ENCODE peak calls at places on chromosomes 7 and 10, in four cellular contexts. U is GM23338, C is fibroblast of lung, W is mesenchymal stem cell. O is an unnamed sample.

GRCh38 chr7:157445956-157446295 is 109.1 kb downstream of the DNAJB6 start:
- DNase-seq in U (no peak), C (no peak), W (no peak), O (peak)

GRCh38 chr7:27242580-27243339 is at the start of gene EVX1:
- DNase-seq in U (peak), C (no peak), W (peak), O (peak)

GRCh38 chr10:122042836-122043235 is 53.9 kb downstream of the TACC2 start:
- DNase-seq in U (no peak), C (no peak), W (no peak), O (no peak)

GRCh38 chr10:110756886-110757285 is 112.8 kb downstream of the RBM20 start:
- DNase-seq in U (no peak), C (no peak), W (no peak), O (no peak)

GRCh38 chr7:137898839-137899681 is 52.3 kb upstream of the DGKI start:
- DNase-seq in U (peak), C (peak), W (peak), O (peak)

GRCh38 chr7:28293529-28293835 is 112.9 kb upstream of the JAZF1 start:
- DNase-seq in U (no peak), C (no peak), W (no peak), O (no peak)

GRCh38 chr10:72041491-72041890 is 46.9 kb downstream of the SPOCK2 start:
- DNase-seq in U (no peak), C (no peak), W (no peak), O (peak)

GRCh38 chr10:122780391-122780790 is 65.3 kb downstream of the CUZD1 start:
- DNase-seq in U (no peak), C (no peak), W (no peak), O (peak)

GRCh38 chr7:78176186-78176585 is 377.6 kb downstream of the PHTF2 start:
- DNase-seq in U (no peak), C (peak), W (no peak), O (peak)

GRCh38 chr10:73529089-73529832 is 33.4 kb upstream of the PPP3CB start:
- DNase-seq in U (peak), C (peak), W (peak), O (peak)

GRCh38 chr7:77320161-77320560 is 96.0 kb downstream of the GSAP start:
- DNase-seq in U (no peak), C (no peak), W (no peak), O (no peak)

GRCh38 chr7:137949416-137950262 is 52.2 kb downstream of the CREB3L2 start:
- DNase-seq in U (no peak), C (no peak), W (no peak), O (no peak)

GRCh38 chr7:5557920-5558401 is 134.3 kb upstream of the TNRC18 start:
- DNase-seq in U (no peak), C (peak), W (peak), O (peak)

GRCh38 chr7:27873006-27873295 is 133.0 kb downstream of the TAX1BP1 start:
- DNase-seq in U (no peak), C (peak), W (no peak), O (no peak)

GRCh38 chr7:37231613-37232012 is 217.1 kb downstream of the ELMO1 start:
- DNase-seq in U (no peak), C (no peak), W (no peak), O (no peak)

GRCh38 chr10:126702181-126702580 is 31.7 kb upstream of the C10orf90 start:
- DNase-seq in U (no peak), C (peak), W (peak), O (peak)

GRCh38 chr10:26733750-26734568 is 36.5 kb downstream of the PDSS1 start:
- DNase-seq in U (peak), C (no peak), W (no peak), O (no peak)

GRCh38 chr10:8444630-8445029 is 390.1 kb downstream of the GATA3 start:
- DNase-seq in U (peak), C (no peak), W (peak), O (no peak)

GRCh38 chr7:20403356-20403755 is 72.7 kb downstream of the ITGB8 start:
- DNase-seq in U (no peak), C (no peak), W (no peak), O (no peak)

GRCh38 chr7:133887459-133887858 is 239.7 kb upstream of the LRGUK start:
- DNase-seq in U (no peak), C (no peak), W (no peak), O (no peak)
- H3K4me2 ChIP-seq in U (no peak), C (no peak), W (no peak), O (no peak)

GRCh38 chr10:132339276-132339675 is 7.3 kb downstream of the LRRC27 start:
- DNase-seq in U (no peak), C (no peak), W (no peak), O (peak)

GRCh38 chr10:132342553-132342952 is 10.6 kb downstream of the LRRC27 start:
- DNase-seq in U (no peak), C (no peak), W (no peak), O (peak)

GRCh38 chr10:132341017-132341416 is 9.0 kb downstream of the LRRC27 start:
- DNase-seq in U (no peak), C (no peak), W (no peak), O (peak)

GRCh38 chr10:132344386-132344785 is 12.4 kb downstream of the LRRC27 start:
- DNase-seq in U (no peak), C (no peak), W (no peak), O (peak)

DNA sequence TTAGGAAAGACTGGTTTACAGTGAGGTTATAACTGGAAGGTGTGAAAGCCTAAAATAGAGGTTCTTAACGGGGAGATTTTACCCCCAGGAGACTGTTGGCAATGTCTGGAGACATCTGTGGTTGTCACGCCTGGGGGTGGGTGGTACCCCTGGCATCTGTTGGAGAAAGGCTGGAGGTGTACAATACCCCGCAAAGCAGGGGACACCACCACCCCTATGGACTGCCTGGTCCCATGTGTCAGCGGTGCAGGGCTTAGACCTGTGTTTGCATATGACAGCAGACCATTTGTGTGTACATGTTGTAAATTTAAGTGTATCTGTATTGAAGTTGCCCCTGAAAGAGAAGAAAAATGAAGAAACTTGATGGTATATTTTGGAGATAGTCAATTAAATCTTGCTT is 9.8 kb downstream of the LRRC27 start:
- DNase-seq in U (no peak), C (no peak), W (no peak), O (no peak)
- H3K4me2 ChIP-seq in U (no peak), C (no peak), W (no peak), O (no peak)

GRCh38 chr7:84110400-84110799 is 84.2 kb downstream of the SEMA3A start:
- DNase-seq in U (peak), C (no peak), W (no peak), O (no peak)

GRCh38 chr7:84113906-84114875 is 80.4 kb downstream of the SEMA3A start:
- DNase-seq in U (no peak), C (no peak), W (no peak), O (no peak)

GRCh38 chr7:84111842-84112241 is 82.7 kb downstream of the SEMA3A start:
- DNase-seq in U (no peak), C (no peak), W (no peak), O (no peak)

GRCh38 chr7:84113286-84113685 is 81.3 kb downstream of the SEMA3A start:
- DNase-seq in U (no peak), C (no peak), W (no peak), O (peak)

DNA sequence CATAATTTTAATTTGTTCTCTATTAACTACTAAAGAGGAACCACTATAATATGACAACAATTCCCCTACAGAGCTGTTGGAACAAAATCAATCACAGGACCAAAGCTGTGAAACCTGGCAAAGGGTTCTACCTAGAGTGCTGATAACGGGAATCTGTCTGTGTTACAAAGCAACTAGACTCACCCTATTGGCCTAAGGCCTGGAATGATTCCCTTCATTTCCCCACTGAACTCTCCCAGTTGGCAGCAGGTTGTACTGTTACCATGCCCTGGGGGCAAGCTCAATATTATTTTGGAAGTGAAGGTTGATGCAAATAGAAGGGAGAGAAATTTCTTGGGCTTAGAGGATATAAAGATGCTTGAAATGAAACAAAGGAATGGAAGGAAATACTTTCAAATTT is 81.8 kb downstream of the SEMA3A start:
- DNase-seq in U (no peak), C (no peak), W (no peak), O (no peak)
- H3K4me2 ChIP-seq in U (no peak), C (no peak), W (no peak), O (peak)

DNA sequence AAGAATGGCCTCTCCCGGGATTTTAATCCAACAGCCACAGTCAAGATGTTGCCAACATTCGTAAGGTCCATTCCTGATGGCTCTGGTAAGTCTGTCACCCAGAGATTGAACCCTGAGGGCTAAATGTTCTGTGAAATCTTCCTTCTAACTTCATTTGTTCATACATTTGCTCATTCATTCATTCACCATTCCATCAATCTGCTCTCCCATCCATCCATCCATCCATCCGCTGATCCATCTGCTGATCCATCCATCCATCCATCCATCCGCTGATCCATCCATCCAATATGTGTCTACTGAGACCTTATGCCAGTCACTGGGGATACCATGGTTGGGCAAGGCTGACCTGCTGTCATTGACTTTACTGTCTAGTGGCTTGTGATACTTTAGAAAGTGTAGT is 65.6 kb downstream of the HK1 start:
- DNase-seq in U (no peak), C (no peak), W (no peak), O (peak)
- H3K4me2 ChIP-seq in U (peak), C (no peak), W (no peak), O (no peak)

O was measured in osteoblast.